ENCODE peak calls at places on chromosomes 13 and 19, in ten cellular contexts. G is stimulated activated CD4-positive, alpha-beta T cell treated with anti-CD3 and anti-CD28 coated beads, Interleukin-4, amount 100 ng/mL, for 4 hours; B is SK-N-DZ; H is neural crest cell; N is SW 1271; S is activated naive CD8-positive, alpha-beta T cell treated with anti-CD3 and anti-CD28 coated beads for 36 hours; I is cardiac fibroblast; C is SK-N-SH; U is ELF-1; O is brain microvascular endothelial cell. Y is an unnamed sample.
A peak's percentile ranks its signal among the peaks of the same experiment; 100 is the strongest.

GRCh38 chr13:98285317-98285716 is 108.2 kb upstream of the RNF113B start:
- DNase-seq in G (no peak), B (peak; percentile 73), H (no peak), N (no peak), S (no peak), I (no peak), C (peak; percentile 39), U (no peak), O (no peak), Y (no peak)

GRCh38 chr13:84031120-84031519 is 148.8 kb upstream of the SLITRK1 start:
- DNase-seq in G (no peak), B (no peak), H (no peak), N (no peak), S (no peak), I (no peak), C (no peak), U (no peak), O (no peak), Y (no peak)

GRCh38 chr19:16942583-16942982 is 53.8 kb downstream of the F2RL3 start:
- DNase-seq in G (no peak), B (no peak), H (no peak), N (no peak), S (no peak), I (no peak), C (no peak), U (no peak), O (no peak), Y (no peak)

GRCh38 chr19:48325265-48325910 is at the start of gene EMP3:
- DNase-seq in G (peak; percentile 81), B (peak; percentile 57), H (peak; percentile 63), N (peak; percentile 84), S (peak; percentile 87), I (peak; percentile 96), C (no peak), U (peak; percentile 86), O (peak; percentile 90), Y (peak; percentile 78)

GRCh38 chr19:47713046-47714021 is at the start of gene EHD2:
- DNase-seq in G (peak; percentile 27), B (no peak), H (peak; percentile 32), N (no peak), S (peak; percentile 58), I (peak; percentile 89), C (peak; percentile 88), U (peak; percentile 61), O (peak; percentile 44), Y (peak; percentile 51)

GRCh38 chr13:109400625-109401257 is 385.6 kb downstream of the IRS2 start:
- DNase-seq in G (no peak), B (no peak), H (no peak), N (no peak), S (no peak), I (no peak), C (peak; percentile 64), U (no peak), O (no peak), Y (no peak)

GRCh38 chr13:20170931-20171330 is 10.1 kb upstream of the GJA3 start:
- DNase-seq in G (no peak), B (no peak), H (no peak), N (no peak), S (no peak), I (no peak), C (no peak), U (no peak), O (no peak), Y (no peak)

GRCh38 chr13:102309110-102309509 is 92.7 kb downstream of the FGF14 start:
- DNase-seq in G (no peak), B (no peak), H (no peak), N (no peak), S (no peak), I (no peak), C (no peak), U (no peak), O (no peak), Y (no peak)

GRCh38 chr19:13865243-13865577 is 11.7 kb upstream of the NANOS3 start:
- DNase-seq in G (no peak), B (no peak), H (no peak), N (no peak), S (no peak), I (no peak), C (no peak), U (no peak), O (no peak), Y (no peak)

GRCh38 chr13:111486331-111486730 is 165.9 kb downstream of the TEX29 start:
- DNase-seq in G (no peak), B (no peak), H (no peak), N (no peak), S (no peak), I (no peak), C (no peak), U (no peak), O (no peak), Y (no peak)

GRCh38 chr13:32838985-32839384 is 177.2 kb upstream of the KL start:
- DNase-seq in G (no peak), B (no peak), H (no peak), N (no peak), S (no peak), I (peak; percentile 29), C (no peak), U (no peak), O (peak; percentile 14), Y (no peak)

GRCh38 chr19:13350072-13350471 is 156.2 kb downstream of the CACNA1A start:
- DNase-seq in G (no peak), B (no peak), H (no peak), N (no peak), S (no peak), I (no peak), C (no peak), U (no peak), O (no peak), Y (no peak)

GRCh38 chr13:113126265-113127150 is 3.9 kb downstream of the F10 start:
- DNase-seq in G (no peak), B (no peak), H (no peak), N (no peak), S (no peak), I (no peak), C (no peak), U (no peak), O (no peak), Y (no peak)

GRCh38 chr13:96248103-96248502 is 158.2 kb downstream of the HS6ST3 start:
- DNase-seq in G (no peak), B (no peak), H (no peak), N (no peak), S (no peak), I (no peak), C (no peak), U (no peak), O (no peak), Y (no peak)

GRCh38 chr19:6044056-6044805 is 66.1 kb downstream of the RFX2 start:
- DNase-seq in G (no peak), B (no peak), H (no peak), N (no peak), S (no peak), I (no peak), C (no peak), U (no peak), O (no peak), Y (no peak)

GRCh38 chr13:108086678-108087077 is 128.7 kb downstream of the LIG4 start:
- DNase-seq in G (no peak), B (peak; percentile 17), H (no peak), N (no peak), S (no peak), I (peak; percentile 13), C (no peak), U (no peak), O (peak; percentile 0), Y (peak; percentile 32)

GRCh38 chr13:92537485-92537884 is 689.1 kb upstream of the GPC6 start:
- DNase-seq in G (no peak), B (no peak), H (no peak), N (no peak), S (no peak), I (no peak), C (no peak), U (no peak), O (peak; percentile 1), Y (no peak)

GRCh38 chr19:15464394-15465385 is at the start of gene RASAL3:
- DNase-seq in G (peak; percentile 64), B (no peak), H (no peak), N (no peak), S (peak; percentile 74), I (peak; percentile 15), C (no peak), U (no peak), O (no peak), Y (no peak)

GRCh38 chr13:22648325-22648758 is 532.4 kb upstream of the SGCG start:
- DNase-seq in G (no peak), B (peak; percentile 4), H (no peak), N (no peak), S (no peak), I (no peak), C (no peak), U (peak; percentile 44), O (no peak), Y (no peak)

GRCh38 chr19:13027031-13027430 is 31.8 kb downstream of the NFIX start:
- DNase-seq in G (no peak), B (no peak), H (no peak), N (no peak), S (no peak), I (no peak), C (no peak), U (no peak), O (no peak), Y (no peak)

GRCh38 chr19:10009269-10009665 is 1.0 kb downstream of the COL5A3 start:
- DNase-seq in G (no peak), B (no peak), H (peak; percentile 56), N (no peak), S (peak; percentile 28), I (peak; percentile 93), C (peak; percentile 60), U (peak; percentile 62), O (peak; percentile 75), Y (peak; percentile 12)

GRCh38 chr19:41351339-41352245 is 2.1 kb downstream of the TGFB1 start:
- DNase-seq in G (peak; percentile 87), B (no peak), H (no peak), N (peak; percentile 48), S (peak; percentile 87), I (peak; percentile 63), C (peak; percentile 62), U (peak; percentile 47), O (peak; percentile 28), Y (peak; percentile 49)

GRCh38 chr13:79811170-79811569 is 330.2 kb downstream of the NDFIP2 start:
- DNase-seq in G (no peak), B (no peak), H (no peak), N (no peak), S (no peak), I (no peak), C (no peak), U (no peak), O (no peak), Y (no peak)

GRCh38 chr19:10551698-10552301 is 8.1 kb downstream of the ATG4D start:
- DNase-seq in G (peak; percentile 31), B (no peak), H (no peak), N (peak; percentile 32), S (peak; percentile 45), I (peak; percentile 56), C (no peak), U (peak; percentile 32), O (no peak), Y (peak; percentile 74)

GRCh38 chr13:32086791-32087441 is 55.3 kb downstream of the FRY start:
- DNase-seq in G (no peak), B (no peak), H (no peak), N (no peak), S (no peak), I (no peak), C (no peak), U (no peak), O (no peak), Y (no peak)

GRCh38 chr13:33285420-33286124 is at the start of gene STARD13:
- DNase-seq in G (no peak), B (peak; percentile 68), H (peak; percentile 70), N (peak; percentile 98), S (no peak), I (peak; percentile 98), C (peak; percentile 51), U (peak; percentile 99), O (peak; percentile 98), Y (peak; percentile 95)

GRCh38 chr19:12163841-12164240 is 945 bp downstream of the ZNF136 start:
- DNase-seq in G (no peak), B (no peak), H (no peak), N (no peak), S (no peak), I (peak; percentile 31), C (peak; percentile 30), U (no peak), O (no peak), Y (peak; percentile 64)

GRCh38 chr19:5397804-5398692 is 57.2 kb upstream of the ZNRF4 start:
- DNase-seq in G (no peak), B (peak; percentile 56), H (peak; percentile 50), N (peak; percentile 21), S (peak; percentile 2), I (peak; percentile 6), C (peak; percentile 81), U (peak; percentile 71), O (peak; percentile 15), Y (peak; percentile 66)

Y was measured in RKO.